ENCODE peak calls at places on chromosome 2, in six cellular contexts. T is hepatocyte, X is fibroblast of pulmonary artery, P is heart left ventricle, I is endothelial cell, Y is brain microvascular endothelial cell. D is an unnamed sample.

GRCh38 chr2:197279997-197280756 is 30.4 kb downstream of the ANKRD44 start:
- DNase-seq in P (no peak), X (peak), I (no peak), Y (no peak), T (peak), D (no peak)

GRCh38 chr2:143885461-143885860 is 634.5 kb downstream of the ZEB2 start:
- DNase-seq in T (no peak), Y (no peak), X (no peak), I (no peak), P (no peak), D (no peak)

GRCh38 chr2:149611100-149611820 is 23.7 kb upstream of the MMADHC start:
- DNase-seq in I (no peak), P (no peak), T (peak), X (no peak), Y (no peak), D (no peak)

GRCh38 chr2:121992700-121993099 is 237.2 kb downstream of the TSN start:
- DNase-seq in T (no peak), P (no peak), I (no peak), X (no peak), Y (no peak), D (no peak)

GRCh38 chr2:175176624-175177023 is 4.9 kb downstream of the ATP5MC3 start:
- DNase-seq in T (no peak), P (no peak), X (no peak), I (no peak), Y (no peak), D (no peak)

GRCh38 chr2:207165121-207166038 is at the start of gene KLF7:
- DNase-seq in I (no peak), P (peak), Y (no peak), T (peak), X (peak), D (no peak)

GRCh38 chr2:10518470-10519060 is 70.4 kb upstream of the ODC1 start:
- DNase-seq in T (peak), X (no peak), Y (no peak), I (no peak), P (peak), D (no peak)

GRCh38 chr2:58497189-58497588 is 256.1 kb upstream of the FANCL start:
- DNase-seq in T (no peak), Y (no peak), P (no peak), X (no peak), I (no peak), D (no peak)

GRCh38 chr2:112674229-112674628 is 28.5 kb downstream of the SLC20A1 start:
- DNase-seq in P (peak), X (peak), I (peak), T (no peak), Y (no peak), D (no peak)

GRCh38 chr2:10331033-10331701 is 28.5 kb downstream of the HPCAL1 start:
- DNase-seq in I (no peak), P (peak), X (peak), Y (no peak), T (peak), D (no peak)

GRCh38 chr2:61520261-61520660 is 17.9 kb downstream of the XPO1 start:
- DNase-seq in P (no peak), Y (no peak), T (no peak), I (no peak), X (no peak), D (no peak)

GRCh38 chr2:108594132-108594981 is 60.1 kb downstream of the LIMS1 start:
- DNase-seq in P (no peak), T (no peak), Y (peak), X (peak), I (no peak), D (no peak)

GRCh38 chr2:145096582-145096981 is 576.7 kb upstream of the ZEB2 start:
- DNase-seq in P (no peak), Y (peak), T (no peak), I (no peak), X (peak), D (no peak)

GRCh38 chr2:2050321-2050905 is 280.7 kb downstream of the MYT1L start:
- DNase-seq in Y (no peak), X (no peak), T (no peak), I (no peak), P (no peak), D (no peak)

GRCh38 chr2:10043906-10044601 is 704 bp downstream of the KLF11 start:
- DNase-seq in T (peak), I (peak), X (peak), Y (peak), P (peak), D (peak)

GRCh38 chr2:237614151-237614720 is 13.2 kb upstream of the LRRFIP1 start:
- DNase-seq in I (no peak), P (no peak), Y (peak), T (peak), X (peak), D (no peak)
- TF ChIP-seq CTCF in I (no peak), P (no peak), Y (peak), T (peak), X (no peak), D (no peak)

GRCh38 chr2:527581-527980 is 149.6 kb downstream of the TMEM18 start:
- DNase-seq in Y (no peak), X (no peak), P (no peak), T (no peak), I (no peak), D (peak)

GRCh38 chr2:529852-530251 is 147.4 kb downstream of the TMEM18 start:
- DNase-seq in X (no peak), I (no peak), P (no peak), T (no peak), Y (no peak), D (no peak)

GRCh38 chr2:526918-527317 is 150.3 kb downstream of the TMEM18 start:
- DNase-seq in Y (no peak), T (no peak), P (no peak), I (no peak), X (no peak), D (no peak)

GRCh38 chr2:525611-526010 is 151.6 kb downstream of the TMEM18 start:
- DNase-seq in P (no peak), X (no peak), I (no peak), Y (no peak), T (no peak), D (no peak)

GRCh38 chr2:529425-529824 is 147.8 kb downstream of the TMEM18 start:
- DNase-seq in Y (peak), X (peak), P (no peak), T (peak), I (no peak), D (no peak)
- TF ChIP-seq CTCF in Y (peak), X (no peak), P (no peak), T (peak), I (peak), D (no peak)

DNA sequence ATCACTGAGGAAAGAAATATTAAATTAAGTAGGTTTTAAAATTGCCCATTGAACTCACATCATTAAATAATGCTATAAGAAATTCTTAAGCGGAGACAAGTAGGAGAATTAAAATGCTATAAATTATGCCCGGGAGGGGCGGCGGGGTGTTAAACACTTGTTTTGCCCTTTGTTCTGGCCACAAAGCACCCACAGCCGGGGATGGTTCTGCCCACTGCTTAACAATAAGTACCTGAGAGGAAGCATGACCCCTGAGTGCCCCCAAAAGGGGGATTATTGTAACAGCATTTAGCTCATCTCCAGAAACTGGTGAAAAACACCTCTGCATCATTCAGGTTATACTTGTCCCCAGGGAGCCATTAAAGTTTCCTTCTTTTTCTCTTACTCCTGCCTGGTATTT is 332.7 kb upstream of the POU3F3 start:
- DNase-seq in X (no peak), I (peak), Y (no peak), T (no peak), P (no peak), D (no peak)
- TF ChIP-seq CTCF in X (no peak), I (no peak), Y (no peak), T (peak), P (no peak), D (no peak)

GRCh38 chr2:96265840-96266569 is at the start of the genes CIAO1 and TMEM127:
- DNase-seq in P (peak), I (peak), X (peak), T (peak), Y (peak), D (peak)
- TF ChIP-seq CTCF in P (no peak), I (no peak), X (no peak), T (peak), Y (no peak), D (peak)

GRCh38 chr2:71789556-71790219 is 336.3 kb downstream of the DYSF start:
- DNase-seq in T (no peak), X (peak), P (no peak), I (no peak), Y (no peak), D (no peak)
- TF ChIP-seq CTCF in T (no peak), X (no peak), P (no peak), I (no peak), Y (peak), D (no peak)

GRCh38 chr2:136801628-136802027 is 36.3 kb downstream of the THSD7B start:
- DNase-seq in X (no peak), T (no peak), I (no peak), P (no peak), Y (no peak), D (no peak)

GRCh38 chr2:136796339-136796738 is 31.0 kb downstream of the THSD7B start:
- DNase-seq in I (no peak), T (no peak), X (no peak), P (no peak), Y (no peak), D (no peak)
- TF ChIP-seq CTCF in I (peak), T (peak), X (no peak), P (no peak), Y (no peak), D (no peak)

GRCh38 chr2:74201196-74201595 is 2.8 kb downstream of the MTHFD2 start:
- DNase-seq in I (no peak), T (no peak), Y (no peak), P (no peak), X (no peak), D (no peak)
- TF ChIP-seq CTCF in I (no peak), T (no peak), Y (no peak), P (no peak), X (no peak), D (no peak)

GRCh38 chr2:154402138-154402714 is 296.3 kb upstream of the KCNJ3 start:
- DNase-seq in I (no peak), X (peak), T (peak), P (no peak), Y (peak), D (no peak)
- TF ChIP-seq CTCF in I (peak), X (peak), T (peak), P (peak), Y (peak), D (no peak)

GRCh38 chr2:204871246-204871953 is 326.1 kb downstream of the PARD3B start:
- DNase-seq in I (no peak), Y (no peak), T (peak), P (no peak), X (peak), D (no peak)
- TF ChIP-seq CTCF in I (no peak), Y (peak), T (peak), P (peak), X (peak), D (peak)

D was measured in vagina.